ENCODE peak calls at places on chromosomes 13 and 19, in ten cellular contexts. One of them, this sample, is unnamed.

GRCh38 chr13:110118106-110118505 is 188.9 kb downstream of the COL4A1 start:
- DNase-seq in T-helper 17 cell: no peak
- DNase-seq in non-pigmented ciliary epithelial cell: no peak
- DNase-seq in left ventricle myocardium inferior: no peak
- DNase-seq in CD4-positive, alpha-beta T cell: no peak
- DNase-seq in stimulated activated CD8-positive, alpha-beta memory T cell treated with anti-CD3 and anti-CD28 coated beads, Interleukin-12 subunit alpha, Interleukin-12 subunit beta, amount 100 ng/mL, for 4 hours: no peak
- DNase-seq in psoas muscle: no peak
- DNase-seq in BE2C: no peak
- DNase-seq in astrocyte: no peak
- DNase-seq in hypothalamus: no peak
- DNase-seq in this sample: no peak

GRCh38 chr19:48568345-48568886 is 16.4 kb downstream of the SULT2B1 start:
- DNase-seq in T-helper 17 cell: no peak
- DNase-seq in non-pigmented ciliary epithelial cell: no peak
- DNase-seq in left ventricle myocardium inferior: peak
- DNase-seq in CD4-positive, alpha-beta T cell: no peak
- DNase-seq in stimulated activated CD8-positive, alpha-beta memory T cell treated with anti-CD3 and anti-CD28 coated beads, Interleukin-12 subunit alpha, Interleukin-12 subunit beta, amount 100 ng/mL, for 4 hours: no peak
- DNase-seq in psoas muscle: peak
- DNase-seq in BE2C: peak
- DNase-seq in astrocyte: peak
- DNase-seq in hypothalamus: peak
- DNase-seq in this sample: no peak

GRCh38 chr19:45670670-45671453 is 2.8 kb downstream of the GIPR start:
- DNase-seq in T-helper 17 cell: peak
- DNase-seq in non-pigmented ciliary epithelial cell: no peak
- DNase-seq in left ventricle myocardium inferior: peak
- DNase-seq in CD4-positive, alpha-beta T cell: peak
- DNase-seq in stimulated activated CD8-positive, alpha-beta memory T cell treated with anti-CD3 and anti-CD28 coated beads, Interleukin-12 subunit alpha, Interleukin-12 subunit beta, amount 100 ng/mL, for 4 hours: peak
- DNase-seq in psoas muscle: peak
- DNase-seq in BE2C: peak
- DNase-seq in astrocyte: no peak
- DNase-seq in hypothalamus: no peak
- DNase-seq in this sample: no peak

GRCh38 chr19:3060852-3061182 is 1.5 kb downstream of the TLE5 start:
- DNase-seq in T-helper 17 cell: no peak
- DNase-seq in non-pigmented ciliary epithelial cell: no peak
- DNase-seq in left ventricle myocardium inferior: no peak
- DNase-seq in CD4-positive, alpha-beta T cell: no peak
- DNase-seq in stimulated activated CD8-positive, alpha-beta memory T cell treated with anti-CD3 and anti-CD28 coated beads, Interleukin-12 subunit alpha, Interleukin-12 subunit beta, amount 100 ng/mL, for 4 hours: no peak
- DNase-seq in psoas muscle: no peak
- DNase-seq in BE2C: no peak
- DNase-seq in astrocyte: no peak
- DNase-seq in hypothalamus: no peak
- DNase-seq in this sample: no peak

GRCh38 chr13:38897521-38897920 is 93.1 kb downstream of the STOML3 start:
- DNase-seq in T-helper 17 cell: no peak
- DNase-seq in non-pigmented ciliary epithelial cell: no peak
- DNase-seq in left ventricle myocardium inferior: no peak
- DNase-seq in CD4-positive, alpha-beta T cell: no peak
- DNase-seq in stimulated activated CD8-positive, alpha-beta memory T cell treated with anti-CD3 and anti-CD28 coated beads, Interleukin-12 subunit alpha, Interleukin-12 subunit beta, amount 100 ng/mL, for 4 hours: no peak
- DNase-seq in psoas muscle: no peak
- DNase-seq in BE2C: no peak
- DNase-seq in astrocyte: no peak
- DNase-seq in hypothalamus: no peak
- DNase-seq in this sample: no peak

GRCh38 chr19:17686027-17686511 is 2.1 kb downstream of the UNC13A start:
- DNase-seq in T-helper 17 cell: no peak
- DNase-seq in non-pigmented ciliary epithelial cell: no peak
- DNase-seq in left ventricle myocardium inferior: no peak
- DNase-seq in CD4-positive, alpha-beta T cell: no peak
- DNase-seq in stimulated activated CD8-positive, alpha-beta memory T cell treated with anti-CD3 and anti-CD28 coated beads, Interleukin-12 subunit alpha, Interleukin-12 subunit beta, amount 100 ng/mL, for 4 hours: no peak
- DNase-seq in psoas muscle: peak
- DNase-seq in BE2C: no peak
- DNase-seq in astrocyte: no peak
- DNase-seq in hypothalamus: no peak
- DNase-seq in this sample: no peak

GRCh38 chr19:17762505-17763229 is 11.4 kb downstream of the FCHO1 start:
- DNase-seq in T-helper 17 cell: no peak
- DNase-seq in non-pigmented ciliary epithelial cell: no peak
- DNase-seq in left ventricle myocardium inferior: no peak
- DNase-seq in CD4-positive, alpha-beta T cell: no peak
- DNase-seq in stimulated activated CD8-positive, alpha-beta memory T cell treated with anti-CD3 and anti-CD28 coated beads, Interleukin-12 subunit alpha, Interleukin-12 subunit beta, amount 100 ng/mL, for 4 hours: no peak
- DNase-seq in psoas muscle: no peak
- DNase-seq in BE2C: peak
- DNase-seq in astrocyte: peak
- DNase-seq in hypothalamus: peak
- DNase-seq in this sample: no peak

GRCh38 chr13:43348397-43348796 is 325.0 kb downstream of the DNAJC15 start:
- DNase-seq in T-helper 17 cell: no peak
- DNase-seq in non-pigmented ciliary epithelial cell: peak
- DNase-seq in left ventricle myocardium inferior: no peak
- DNase-seq in CD4-positive, alpha-beta T cell: no peak
- DNase-seq in stimulated activated CD8-positive, alpha-beta memory T cell treated with anti-CD3 and anti-CD28 coated beads, Interleukin-12 subunit alpha, Interleukin-12 subunit beta, amount 100 ng/mL, for 4 hours: no peak
- DNase-seq in psoas muscle: no peak
- DNase-seq in BE2C: no peak
- DNase-seq in astrocyte: peak
- DNase-seq in hypothalamus: no peak
- DNase-seq in this sample: no peak

GRCh38 chr19:19409235-19410030 is 4.0 kb downstream of the GATAD2A start:
- DNase-seq in T-helper 17 cell: no peak
- DNase-seq in non-pigmented ciliary epithelial cell: no peak
- DNase-seq in left ventricle myocardium inferior: no peak
- DNase-seq in CD4-positive, alpha-beta T cell: no peak
- DNase-seq in stimulated activated CD8-positive, alpha-beta memory T cell treated with anti-CD3 and anti-CD28 coated beads, Interleukin-12 subunit alpha, Interleukin-12 subunit beta, amount 100 ng/mL, for 4 hours: no peak
- DNase-seq in psoas muscle: no peak
- DNase-seq in BE2C: no peak
- DNase-seq in astrocyte: no peak
- DNase-seq in hypothalamus: no peak
- DNase-seq in this sample: no peak

GRCh38 chr13:101190337-101190736 is 226.0 kb downstream of the NALCN start:
- DNase-seq in T-helper 17 cell: no peak
- DNase-seq in non-pigmented ciliary epithelial cell: no peak
- DNase-seq in left ventricle myocardium inferior: no peak
- DNase-seq in CD4-positive, alpha-beta T cell: no peak
- DNase-seq in stimulated activated CD8-positive, alpha-beta memory T cell treated with anti-CD3 and anti-CD28 coated beads, Interleukin-12 subunit alpha, Interleukin-12 subunit beta, amount 100 ng/mL, for 4 hours: no peak
- DNase-seq in psoas muscle: no peak
- DNase-seq in BE2C: no peak
- DNase-seq in astrocyte: no peak
- DNase-seq in hypothalamus: no peak
- DNase-seq in this sample: no peak

GRCh38 chr19:6690160-6690885 is 20.4 kb upstream of the TNFSF14 start:
- DNase-seq in T-helper 17 cell: no peak
- DNase-seq in non-pigmented ciliary epithelial cell: no peak
- DNase-seq in left ventricle myocardium inferior: no peak
- DNase-seq in CD4-positive, alpha-beta T cell: no peak
- DNase-seq in stimulated activated CD8-positive, alpha-beta memory T cell treated with anti-CD3 and anti-CD28 coated beads, Interleukin-12 subunit alpha, Interleukin-12 subunit beta, amount 100 ng/mL, for 4 hours: no peak
- DNase-seq in psoas muscle: no peak
- DNase-seq in BE2C: no peak
- DNase-seq in astrocyte: no peak
- DNase-seq in hypothalamus: no peak
- DNase-seq in this sample: no peak

GRCh38 chr13:32179708-32180107 is 135.5 kb downstream of the ZAR1L start:
- DNase-seq in T-helper 17 cell: no peak
- DNase-seq in non-pigmented ciliary epithelial cell: no peak
- DNase-seq in left ventricle myocardium inferior: no peak
- DNase-seq in CD4-positive, alpha-beta T cell: no peak
- DNase-seq in stimulated activated CD8-positive, alpha-beta memory T cell treated with anti-CD3 and anti-CD28 coated beads, Interleukin-12 subunit alpha, Interleukin-12 subunit beta, amount 100 ng/mL, for 4 hours: no peak
- DNase-seq in psoas muscle: no peak
- DNase-seq in BE2C: no peak
- DNase-seq in astrocyte: no peak
- DNase-seq in hypothalamus: no peak
- DNase-seq in this sample: no peak

GRCh38 chr13:46894534-46894906 is 2.3 kb downstream of the HTR2A start:
- DNase-seq in T-helper 17 cell: no peak
- DNase-seq in non-pigmented ciliary epithelial cell: no peak
- DNase-seq in left ventricle myocardium inferior: no peak
- DNase-seq in CD4-positive, alpha-beta T cell: no peak
- DNase-seq in stimulated activated CD8-positive, alpha-beta memory T cell treated with anti-CD3 and anti-CD28 coated beads, Interleukin-12 subunit alpha, Interleukin-12 subunit beta, amount 100 ng/mL, for 4 hours: no peak
- DNase-seq in psoas muscle: no peak
- DNase-seq in BE2C: no peak
- DNase-seq in astrocyte: no peak
- DNase-seq in hypothalamus: no peak
- DNase-seq in this sample: no peak

GRCh38 chr19:33797821-33798633 is 1.4 kb downstream of the KCTD15 start:
- DNase-seq in T-helper 17 cell: no peak
- DNase-seq in non-pigmented ciliary epithelial cell: no peak
- DNase-seq in left ventricle myocardium inferior: peak
- DNase-seq in CD4-positive, alpha-beta T cell: no peak
- DNase-seq in stimulated activated CD8-positive, alpha-beta memory T cell treated with anti-CD3 and anti-CD28 coated beads, Interleukin-12 subunit alpha, Interleukin-12 subunit beta, amount 100 ng/mL, for 4 hours: no peak
- DNase-seq in psoas muscle: peak
- DNase-seq in BE2C: peak
- DNase-seq in astrocyte: peak
- DNase-seq in hypothalamus: no peak
- DNase-seq in this sample: no peak

GRCh38 chr19:16429066-16429758 is 42.6 kb downstream of the EPS15L1 start:
- DNase-seq in T-helper 17 cell: no peak
- DNase-seq in non-pigmented ciliary epithelial cell: no peak
- DNase-seq in left ventricle myocardium inferior: peak
- DNase-seq in CD4-positive, alpha-beta T cell: no peak
- DNase-seq in stimulated activated CD8-positive, alpha-beta memory T cell treated with anti-CD3 and anti-CD28 coated beads, Interleukin-12 subunit alpha, Interleukin-12 subunit beta, amount 100 ng/mL, for 4 hours: no peak
- DNase-seq in psoas muscle: peak
- DNase-seq in BE2C: no peak
- DNase-seq in astrocyte: no peak
- DNase-seq in hypothalamus: no peak
- DNase-seq in this sample: peak

GRCh38 chr13:106299616-106300015 is 235.8 kb downstream of the EFNB2 start:
- DNase-seq in T-helper 17 cell: no peak
- DNase-seq in non-pigmented ciliary epithelial cell: no peak
- DNase-seq in left ventricle myocardium inferior: no peak
- DNase-seq in CD4-positive, alpha-beta T cell: no peak
- DNase-seq in stimulated activated CD8-positive, alpha-beta memory T cell treated with anti-CD3 and anti-CD28 coated beads, Interleukin-12 subunit alpha, Interleukin-12 subunit beta, amount 100 ng/mL, for 4 hours: no peak
- DNase-seq in psoas muscle: no peak
- DNase-seq in BE2C: no peak
- DNase-seq in astrocyte: peak
- DNase-seq in hypothalamus: no peak
- DNase-seq in this sample: no peak

GRCh38 chr19:4059931-4060620 is 6.6 kb downstream of the ZBTB7A start:
- DNase-seq in T-helper 17 cell: peak
- DNase-seq in non-pigmented ciliary epithelial cell: no peak
- DNase-seq in left ventricle myocardium inferior: peak
- DNase-seq in CD4-positive, alpha-beta T cell: peak
- DNase-seq in stimulated activated CD8-positive, alpha-beta memory T cell treated with anti-CD3 and anti-CD28 coated beads, Interleukin-12 subunit alpha, Interleukin-12 subunit beta, amount 100 ng/mL, for 4 hours: peak
- DNase-seq in psoas muscle: peak
- DNase-seq in BE2C: no peak
- DNase-seq in astrocyte: no peak
- DNase-seq in hypothalamus: no peak
- DNase-seq in this sample: no peak

GRCh38 chr19:12187625-12188024 is 24.7 kb downstream of the ZNF136 start:
- DNase-seq in T-helper 17 cell: no peak
- DNase-seq in non-pigmented ciliary epithelial cell: no peak
- DNase-seq in left ventricle myocardium inferior: no peak
- DNase-seq in CD4-positive, alpha-beta T cell: no peak
- DNase-seq in stimulated activated CD8-positive, alpha-beta memory T cell treated with anti-CD3 and anti-CD28 coated beads, Interleukin-12 subunit alpha, Interleukin-12 subunit beta, amount 100 ng/mL, for 4 hours: no peak
- DNase-seq in psoas muscle: no peak
- DNase-seq in BE2C: no peak
- DNase-seq in astrocyte: no peak
- DNase-seq in hypothalamus: no peak
- DNase-seq in this sample: no peak

GRCh38 chr19:7489609-7490044 is 792 bp upstream of the PEX11G start:
- DNase-seq in T-helper 17 cell: no peak
- DNase-seq in non-pigmented ciliary epithelial cell: no peak
- DNase-seq in left ventricle myocardium inferior: no peak
- DNase-seq in CD4-positive, alpha-beta T cell: no peak
- DNase-seq in stimulated activated CD8-positive, alpha-beta memory T cell treated with anti-CD3 and anti-CD28 coated beads, Interleukin-12 subunit alpha, Interleukin-12 subunit beta, amount 100 ng/mL, for 4 hours: no peak
- DNase-seq in psoas muscle: no peak
- DNase-seq in BE2C: no peak
- DNase-seq in astrocyte: no peak
- DNase-seq in hypothalamus: no peak
- DNase-seq in this sample: no peak

GRCh38 chr19:40139533-40140287 is 49.0 kb upstream of the ZNF780A start:
- DNase-seq in T-helper 17 cell: no peak
- DNase-seq in non-pigmented ciliary epithelial cell: no peak
- DNase-seq in left ventricle myocardium inferior: no peak
- DNase-seq in CD4-positive, alpha-beta T cell: no peak
- DNase-seq in stimulated activated CD8-positive, alpha-beta memory T cell treated with anti-CD3 and anti-CD28 coated beads, Interleukin-12 subunit alpha, Interleukin-12 subunit beta, amount 100 ng/mL, for 4 hours: no peak
- DNase-seq in psoas muscle: no peak
- DNase-seq in BE2C: no peak
- DNase-seq in astrocyte: peak
- DNase-seq in hypothalamus: no peak
- DNase-seq in this sample: peak

GRCh38 chr13:93900735-93901134 is 578.7 kb downstream of the DCT start:
- DNase-seq in T-helper 17 cell: no peak
- DNase-seq in non-pigmented ciliary epithelial cell: no peak
- DNase-seq in left ventricle myocardium inferior: no peak
- DNase-seq in CD4-positive, alpha-beta T cell: no peak
- DNase-seq in stimulated activated CD8-positive, alpha-beta memory T cell treated with anti-CD3 and anti-CD28 coated beads, Interleukin-12 subunit alpha, Interleukin-12 subunit beta, amount 100 ng/mL, for 4 hours: no peak
- DNase-seq in psoas muscle: no peak
- DNase-seq in BE2C: no peak
- DNase-seq in astrocyte: no peak
- DNase-seq in hypothalamus: no peak
- DNase-seq in this sample: no peak

GRCh38 chr13:90750957-90751356 is 596.5 kb upstream of the MIR17HG start:
- DNase-seq in T-helper 17 cell: no peak
- DNase-seq in non-pigmented ciliary epithelial cell: no peak
- DNase-seq in left ventricle myocardium inferior: no peak
- DNase-seq in CD4-positive, alpha-beta T cell: no peak
- DNase-seq in stimulated activated CD8-positive, alpha-beta memory T cell treated with anti-CD3 and anti-CD28 coated beads, Interleukin-12 subunit alpha, Interleukin-12 subunit beta, amount 100 ng/mL, for 4 hours: no peak
- DNase-seq in psoas muscle: no peak
- DNase-seq in BE2C: no peak
- DNase-seq in astrocyte: no peak
- DNase-seq in hypothalamus: no peak
- DNase-seq in this sample: no peak

GRCh38 chr19:50779504-50780457 is 9.5 kb downstream of the GPR32 start:
- DNase-seq in T-helper 17 cell: no peak
- DNase-seq in non-pigmented ciliary epithelial cell: no peak
- DNase-seq in left ventricle myocardium inferior: no peak
- DNase-seq in CD4-positive, alpha-beta T cell: no peak
- DNase-seq in stimulated activated CD8-positive, alpha-beta memory T cell treated with anti-CD3 and anti-CD28 coated beads, Interleukin-12 subunit alpha, Interleukin-12 subunit beta, amount 100 ng/mL, for 4 hours: no peak
- DNase-seq in psoas muscle: no peak
- DNase-seq in BE2C: no peak
- DNase-seq in astrocyte: no peak
- DNase-seq in hypothalamus: no peak
- DNase-seq in this sample: no peak

GRCh38 chr19:46718157-46718933 is 1.4 kb upstream of the PRKD2 start:
- DNase-seq in T-helper 17 cell: peak
- DNase-seq in non-pigmented ciliary epithelial cell: no peak
- DNase-seq in left ventricle myocardium inferior: no peak
- DNase-seq in CD4-positive, alpha-beta T cell: peak
- DNase-seq in stimulated activated CD8-positive, alpha-beta memory T cell treated with anti-CD3 and anti-CD28 coated beads, Interleukin-12 subunit alpha, Interleukin-12 subunit beta, amount 100 ng/mL, for 4 hours: peak
- DNase-seq in psoas muscle: no peak
- DNase-seq in BE2C: no peak
- DNase-seq in astrocyte: no peak
- DNase-seq in hypothalamus: no peak
- DNase-seq in this sample: no peak

GRCh38 chr13:20191902-20192469 is 752 bp downstream of the GJB2 start:
- DNase-seq in T-helper 17 cell: no peak
- DNase-seq in non-pigmented ciliary epithelial cell: no peak
- DNase-seq in left ventricle myocardium inferior: no peak
- DNase-seq in CD4-positive, alpha-beta T cell: no peak
- DNase-seq in stimulated activated CD8-positive, alpha-beta memory T cell treated with anti-CD3 and anti-CD28 coated beads, Interleukin-12 subunit alpha, Interleukin-12 subunit beta, amount 100 ng/mL, for 4 hours: no peak
- DNase-seq in psoas muscle: no peak
- DNase-seq in BE2C: no peak
- DNase-seq in astrocyte: no peak
- DNase-seq in hypothalamus: no peak
- DNase-seq in this sample: no peak

GRCh38 chr13:34913040-34913439 is 29.0 kb upstream of the NBEA start:
- DNase-seq in T-helper 17 cell: no peak
- DNase-seq in non-pigmented ciliary epithelial cell: peak
- DNase-seq in left ventricle myocardium inferior: no peak
- DNase-seq in CD4-positive, alpha-beta T cell: no peak
- DNase-seq in stimulated activated CD8-positive, alpha-beta memory T cell treated with anti-CD3 and anti-CD28 coated beads, Interleukin-12 subunit alpha, Interleukin-12 subunit beta, amount 100 ng/mL, for 4 hours: no peak
- DNase-seq in psoas muscle: no peak
- DNase-seq in BE2C: no peak
- DNase-seq in astrocyte: no peak
- DNase-seq in hypothalamus: no peak
- DNase-seq in this sample: no peak

GRCh38 chr19:35592226-35592625 is 6.3 kb downstream of the PMIS2 start:
- DNase-seq in T-helper 17 cell: no peak
- DNase-seq in non-pigmented ciliary epithelial cell: no peak
- DNase-seq in left ventricle myocardium inferior: no peak
- DNase-seq in CD4-positive, alpha-beta T cell: no peak
- DNase-seq in stimulated activated CD8-positive, alpha-beta memory T cell treated with anti-CD3 and anti-CD28 coated beads, Interleukin-12 subunit alpha, Interleukin-12 subunit beta, amount 100 ng/mL, for 4 hours: no peak
- DNase-seq in psoas muscle: no peak
- DNase-seq in BE2C: no peak
- DNase-seq in astrocyte: peak
- DNase-seq in hypothalamus: no peak
- DNase-seq in this sample: no peak

GRCh38 chr19:29841559-29842367 is 30.0 kb downstream of the CCNE1 start:
- DNase-seq in T-helper 17 cell: no peak
- DNase-seq in non-pigmented ciliary epithelial cell: peak
- DNase-seq in left ventricle myocardium inferior: no peak
- DNase-seq in CD4-positive, alpha-beta T cell: no peak
- DNase-seq in stimulated activated CD8-positive, alpha-beta memory T cell treated with anti-CD3 and anti-CD28 coated beads, Interleukin-12 subunit alpha, Interleukin-12 subunit beta, amount 100 ng/mL, for 4 hours: no peak
- DNase-seq in psoas muscle: no peak
- DNase-seq in BE2C: peak
- DNase-seq in astrocyte: peak
- DNase-seq in hypothalamus: no peak
- DNase-seq in this sample: no peak